ENCODE peak calls at places on chromosome 22, in four cellular contexts. F is T-helper 2 cell treated with Interferon-gamma antibody and Interleukin-4, amounts not matched to agents 5 μg/mL and 100 μg/mL, for 36 hours; U is CD8-positive, alpha-beta T cell; Q is HEK293T. N is an unnamed sample.

GRCh38 chr22:23293720-23294119 is 113.4 kb downstream of the BCR start:
- DNase-seq in U (no peak), Q (no peak), F (no peak), N (no peak)

GRCh38 chr22:26460202-26460601 is 23.4 kb downstream of the HPS4 start:
- DNase-seq in Q (no peak), U (no peak), F (no peak), N (no peak)

GRCh38 chr22:22687638-22688500 is 43.5 kb downstream of the GGTLC2 start:
- DNase-seq in F (peak; percentile 23), Q (peak; percentile 57), U (no peak), N (no peak)

GRCh38 chr22:42869463-42869862 is 12.4 kb upstream of the ARFGAP3 start:
- DNase-seq in U (no peak), F (no peak), Q (no peak), N (no peak)

GRCh38 chr22:43090130-43090789 is 1.1 kb upstream of the TTLL1 start:
- DNase-seq in F (peak; percentile 59), U (peak; percentile 30), Q (peak; percentile 69), N (peak; percentile 46)

GRCh38 chr22:50481440-50482106 is at the start of gene ADM2:
- DNase-seq in U (peak; percentile 55), Q (no peak), F (peak; percentile 62), N (peak; percentile 64)

GRCh38 chr22:32539631-32540449 is 65.2 kb downstream of the FBXO7 start:
- DNase-seq in F (no peak), Q (no peak), U (no peak), N (no peak)

GRCh38 chr22:50714631-50715179 is 23.3 kb upstream of the ACR start:
- DNase-seq in U (no peak), F (no peak), Q (no peak), N (no peak)

GRCh38 chr22:30998329-30998728 is 29.3 kb downstream of the TUG1 start:
- DNase-seq in Q (no peak), F (no peak), U (no peak), N (no peak)

GRCh38 chr22:20446383-20446970 is 8.9 kb upstream of the SCARF2 start:
- DNase-seq in Q (no peak), F (no peak), U (no peak), N (no peak)

GRCh38 chr22:40637181-40638150 is 947 bp upstream of the MRTFA start:
- DNase-seq in U (peak; percentile 53), F (no peak), Q (peak; percentile 33), N (peak; percentile 74)

GRCh38 chr22:27431896-27432295 is 369.7 kb downstream of the MN1 start:
- DNase-seq in Q (no peak), F (no peak), U (no peak), N (no peak)

GRCh38 chr22:42304021-42304790 is 33.8 kb upstream of the TCF20 start:
- DNase-seq in Q (no peak), U (peak; percentile 12), F (no peak), N (no peak)

GRCh38 chr22:23053051-23053707 is 17.1 kb upstream of the GNAZ start:
- DNase-seq in F (no peak), Q (no peak), U (no peak), N (no peak)

GRCh38 chr22:45977551-45978274 is 751 bp upstream of the WNT7B start:
- DNase-seq in F (no peak), U (no peak), Q (no peak), N (no peak)

GRCh38 chr22:44369916-44370804 is 57.4 kb upstream of the SHISAL1 start:
- DNase-seq in U (no peak), F (no peak), Q (no peak), N (no peak)

GRCh38 chr22:25572708-25573161 is 8.3 kb downstream of the GRK3 start:
- DNase-seq in U (no peak), Q (no peak), F (no peak), N (no peak)

GRCh38 chr22:45887202-45888131 is 89.5 kb downstream of the WNT7B start:
- DNase-seq in F (no peak), U (no peak), Q (no peak), N (no peak)

GRCh38 chr22:43300891-43301676 is 42.1 kb downstream of the SCUBE1 start:
- DNase-seq in Q (no peak), U (no peak), F (no peak), N (no peak)

GRCh38 chr22:32794449-32795213 is 6.9 kb upstream of the TIMP3 start:
- DNase-seq in U (no peak), Q (no peak), F (no peak), N (no peak)

GRCh38 chr22:44755956-44756361 is 3.6 kb downstream of the ARHGAP8 start:
- DNase-seq in U (no peak), F (no peak), Q (no peak), N (no peak)

GRCh38 chr22:39422721-39423120 is 23.1 kb downstream of the TAB1 start:
- DNase-seq in U (no peak), F (no peak), Q (no peak), N (no peak)

GRCh38 chr22:23533328-23533762 is 46.7 kb downstream of the IGLL1 start:
- DNase-seq in F (no peak), U (no peak), Q (peak; percentile 78), N (no peak)

GRCh38 chr22:49666146-49666809 is 161.4 kb downstream of the BRD1 start:
- DNase-seq in Q (no peak), F (no peak), U (no peak), N (no peak)

GRCh38 chr22:21657361-21658118 is 8.3 kb upstream of the PPIL2 start:
- DNase-seq in F (peak; percentile 86), Q (peak; percentile 87), U (peak; percentile 75), N (peak; percentile 67)

GRCh38 chr22:48737461-48738203 is 1090.0 kb downstream of the BRD1 start:
- DNase-seq in U (no peak), Q (no peak), F (no peak), N (no peak)

GRCh38 chr22:27269751-27270586 is 531.6 kb downstream of the MN1 start:
- DNase-seq in Q (no peak), U (no peak), F (no peak), N (no peak)

GRCh38 chr22:49838771-49839717 is 11.4 kb upstream of the BRD1 start:
- DNase-seq in Q (peak; percentile 30), F (peak; percentile 92), U (peak; percentile 97), N (peak; percentile 82)

GRCh38 chr22:20885557-20886323 is 26.9 kb downstream of the SNAP29 start:
- DNase-seq in U (peak; percentile 38), F (peak; percentile 12), Q (peak; percentile 91), N (peak; percentile 37)

GRCh38 chr22:45418056-45418769 is 4.7 kb downstream of the RIBC2 start:
- DNase-seq in Q (no peak), F (no peak), U (no peak), N (no peak)

N was measured in CD4-positive, CD25-positive, alpha-beta regulatory T cell.